ENCODE peak calls at places on chromosomes 16 and 17, in five cellular contexts. U, P, M, A and C are unnamed samples.

GRCh38 chr17:51767287-51767686 is 391.2 kb downstream of the CA10 start:
- DNase-seq in M (no peak), P (no peak), U (no peak), A (no peak), C (no peak)

GRCh38 chr17:65588194-65588808 is 26.9 kb upstream of the AXIN2 start:
- DNase-seq in U (no peak), P (no peak), M (no peak), A (peak), C (no peak)

GRCh38 chr16:1441391-1441829 is 2.9 kb downstream of the CCDC154 start:
- DNase-seq in M (no peak), U (no peak), P (no peak), A (no peak), C (no peak)

GRCh38 chr17:19311016-19311415 is 51.5 kb downstream of the B9D1 start:
- DNase-seq in M (no peak), P (no peak), U (no peak), A (no peak), C (no peak)

GRCh38 chr17:59292174-59292523 is 39.3 kb upstream of the YPEL2 start:
- DNase-seq in M (no peak), U (no peak), P (no peak), A (no peak), C (no peak)

GRCh38 chr17:74442670-74443515 is 11.0 kb downstream of the GPRC5C start:
- DNase-seq in U (peak), M (no peak), A (peak), P (peak), C (no peak)

GRCh38 chr17:77501101-77501566 is 360.4 kb downstream of the SEC14L1 start:
- DNase-seq in P (peak), M (no peak), U (no peak), A (peak), C (no peak)

GRCh38 chr17:74599531-74599939 is 7.5 kb upstream of the CD300LD start:
- DNase-seq in U (no peak), A (no peak), P (no peak), M (no peak), C (no peak)

GRCh38 chr17:18309202-18309601 is 5.6 kb downstream of the TOP3A start:
- DNase-seq in M (no peak), P (no peak), A (no peak), U (no peak), C (no peak)

GRCh38 chr17:82297804-82298537 is 19.4 kb downstream of the CD7 start:
- DNase-seq in A (peak), U (peak), P (no peak), M (no peak), C (peak)
- TF ChIP-seq CTCF in A (no peak), U (no peak), P (no peak), M (no peak), C (no peak)

DNA sequence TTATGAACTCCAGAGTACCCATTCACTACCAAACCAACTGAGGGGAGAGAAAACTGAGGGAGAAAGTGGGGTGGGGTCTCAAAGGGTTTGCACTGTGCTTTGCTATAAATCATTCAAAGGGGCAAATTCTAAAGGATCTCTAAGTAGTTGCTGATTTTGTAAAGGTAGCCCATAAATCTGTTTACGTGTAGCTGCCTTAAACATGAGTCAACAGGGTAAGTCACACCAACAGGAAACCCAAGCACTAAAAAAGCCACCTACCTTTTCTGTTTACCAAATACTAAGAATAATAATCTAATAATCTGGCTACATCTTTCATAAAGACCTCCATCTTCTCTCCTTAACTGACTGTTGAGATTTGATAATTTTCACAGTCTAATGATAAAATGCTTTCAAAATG is 8.4 kb upstream of the HSBP1 start:
- DNase-seq in U (no peak), A (no peak), P (no peak), M (no peak), C (no peak)
- TF ChIP-seq CTCF in U (no peak), A (no peak), P (no peak), M (no peak), C (no peak)

GRCh38 chr17:63440127-63440769 is 5.9 kb downstream of the CYB561 start:
- DNase-seq in P (no peak), U (no peak), A (peak), M (no peak), C (peak)
- TF ChIP-seq CTCF in P (no peak), U (no peak), A (no peak), M (no peak), C (no peak)

GRCh38 chr16:62256406-62256805 is 220.2 kb upstream of the CDH8 start:
- DNase-seq in U (no peak), P (peak), M (no peak), A (no peak), C (no peak)
- TF ChIP-seq CTCF in U (no peak), P (peak), M (peak), A (no peak), C (no peak)

GRCh38 chr16:7511549-7512260 is 179.1 kb downstream of the RBFOX1 start:
- DNase-seq in P (no peak), M (no peak), A (no peak), U (no peak), C (no peak)

GRCh38 chr16:7515543-7515942 is 182.9 kb downstream of the RBFOX1 start:
- DNase-seq in U (no peak), P (no peak), A (no peak), M (no peak), C (no peak)

GRCh38 chr16:7512503-7512902 is 179.9 kb downstream of the RBFOX1 start:
- DNase-seq in M (no peak), U (no peak), A (no peak), P (no peak), C (no peak)

GRCh38 chr16:7509919-7510705 is 177.5 kb downstream of the RBFOX1 start:
- DNase-seq in U (no peak), P (no peak), M (no peak), A (no peak), C (no peak)

DNA sequence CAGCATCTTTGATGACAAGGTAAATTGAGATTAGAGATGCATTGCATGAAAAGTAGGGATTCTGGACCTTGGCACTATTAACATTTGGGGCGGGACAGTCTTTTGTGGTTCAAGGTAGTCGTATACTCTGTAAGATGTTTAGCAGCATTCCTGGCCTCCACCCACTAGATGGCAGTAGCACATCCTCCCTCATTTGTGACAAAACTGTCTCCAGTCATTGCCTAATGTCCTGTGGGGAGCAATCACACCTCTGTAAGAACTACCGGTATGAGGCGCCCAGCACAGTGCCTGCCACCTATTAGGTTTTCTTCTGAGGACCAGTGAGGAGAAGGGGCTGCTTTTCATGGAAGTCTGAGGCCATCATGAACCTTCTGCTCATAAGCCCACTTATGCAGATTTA is 180.8 kb downstream of the RBFOX1 start:
- DNase-seq in A (no peak), P (no peak), M (no peak), U (no peak), C (no peak)
- TF ChIP-seq CTCF in A (no peak), P (peak), M (peak), U (no peak), C (no peak)

DNA sequence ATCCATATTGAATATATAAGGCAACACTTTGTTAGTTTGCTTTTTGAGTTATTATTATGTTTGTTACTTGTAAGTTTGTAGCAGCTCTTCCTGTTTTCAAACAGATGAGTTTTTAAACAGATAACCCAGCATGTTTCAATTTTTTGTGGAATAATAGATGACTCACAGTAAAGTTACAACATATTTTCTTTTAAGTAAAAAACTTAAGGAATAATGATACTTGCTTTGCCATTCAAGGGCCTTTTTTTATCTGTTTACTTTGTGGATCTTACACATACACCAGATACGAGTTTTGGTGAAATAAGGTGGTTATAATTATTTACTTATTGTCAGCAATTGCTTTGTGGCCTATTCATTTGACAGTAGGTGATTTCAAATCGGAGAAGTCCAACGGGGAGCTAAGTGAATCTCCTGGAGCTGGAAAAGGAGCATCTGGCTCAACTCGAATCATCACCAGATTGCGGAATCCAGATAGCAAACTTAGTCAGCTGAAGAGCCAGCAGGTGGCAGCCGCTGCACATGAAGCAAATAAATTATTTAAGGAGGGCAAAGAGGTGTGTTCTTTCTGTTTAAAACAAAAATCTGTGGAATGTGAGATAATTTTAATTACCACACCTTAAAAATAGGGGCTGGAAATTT is 66.3 kb downstream of the BPTF start:
- DNase-seq in M (no peak), P (peak), A (peak), U (no peak), C (no peak)
- TF ChIP-seq CTCF in M (peak), P (no peak), A (peak), U (no peak), C (no peak)

GRCh38 chr16:51629602-51630001 is 478.5 kb upstream of the SALL1 start:
- DNase-seq in P (no peak), M (no peak), U (no peak), A (no peak), C (no peak)

GRCh38 chr16:51624083-51624775 is 473.2 kb upstream of the SALL1 start:
- DNase-seq in A (no peak), U (no peak), M (no peak), P (no peak), C (no peak)

DNA sequence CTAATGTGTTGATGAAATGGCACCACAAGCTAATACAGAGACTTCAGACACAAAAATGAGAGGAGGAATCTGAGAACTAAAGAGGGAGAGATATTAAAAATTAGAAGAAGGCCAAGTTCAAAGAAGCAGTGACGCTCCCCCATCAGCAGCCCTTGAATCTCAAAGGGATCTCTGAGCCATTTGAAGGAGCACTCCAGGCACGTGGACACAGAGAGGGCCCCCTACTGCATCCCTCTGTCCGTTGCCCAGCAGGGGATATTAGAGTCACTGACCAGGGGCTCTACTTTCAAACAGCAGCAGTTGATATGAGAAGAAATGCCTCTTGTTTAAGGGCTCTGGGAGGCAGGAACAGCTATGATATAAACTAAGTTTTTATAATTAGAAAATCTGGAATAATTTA is 479.0 kb upstream of the SALL1 start:
- DNase-seq in U (no peak), P (no peak), A (no peak), M (no peak), C (no peak)
- TF ChIP-seq CTCF in U (no peak), P (no peak), A (no peak), M (no peak), C (no peak)

GRCh38 chr16:19218581-19218980 is 50.5 kb downstream of the SYT17 start:
- DNase-seq in A (no peak), U (no peak), P (no peak), M (no peak), C (no peak)

GRCh38 chr16:19219836-19220235 is 51.8 kb downstream of the SYT17 start:
- DNase-seq in U (no peak), A (no peak), M (no peak), P (no peak), C (no peak)

GRCh38 chr16:19227643-19228042 is 57.9 kb upstream of the CLEC19A start:
- DNase-seq in U (no peak), P (peak), M (no peak), A (no peak), C (no peak)

GRCh38 chr16:19228057-19228456 is 57.5 kb upstream of the CLEC19A start:
- DNase-seq in M (no peak), P (no peak), A (no peak), U (no peak), C (no peak)

DNA sequence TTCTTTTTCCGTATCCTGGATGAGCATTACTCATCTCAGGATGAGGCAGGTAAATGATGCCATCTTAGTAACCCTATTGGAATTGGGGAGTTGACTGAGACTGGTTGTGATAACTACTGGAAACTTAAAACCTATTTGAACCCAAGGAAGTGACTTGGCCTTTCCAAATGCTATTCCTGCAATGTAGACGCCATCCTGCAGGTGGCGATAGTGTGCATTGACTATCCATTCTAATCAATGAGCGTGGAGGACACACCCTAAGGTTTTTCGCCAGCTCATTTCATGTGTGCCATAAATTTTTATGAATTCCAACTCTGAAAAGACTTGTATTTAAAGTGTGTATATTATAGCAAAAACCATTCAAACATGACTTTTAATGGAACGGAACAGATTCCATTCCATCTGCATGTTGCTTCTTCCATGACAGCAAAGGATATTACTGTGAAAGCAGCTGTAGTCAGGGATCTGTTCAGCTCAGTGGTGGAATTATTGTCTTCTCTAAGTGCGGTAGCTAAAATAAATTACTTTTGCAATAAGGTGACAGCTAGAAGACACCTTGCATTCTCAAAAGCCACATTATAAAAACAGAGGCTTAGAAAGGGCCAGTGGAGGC is 55.3 kb downstream of the SYT17 start:
- DNase-seq in M (peak), A (peak), P (peak), U (peak), C (no peak)
- TF ChIP-seq CTCF in M (peak), A (peak), P (peak), U (peak), C (no peak)

DNA sequence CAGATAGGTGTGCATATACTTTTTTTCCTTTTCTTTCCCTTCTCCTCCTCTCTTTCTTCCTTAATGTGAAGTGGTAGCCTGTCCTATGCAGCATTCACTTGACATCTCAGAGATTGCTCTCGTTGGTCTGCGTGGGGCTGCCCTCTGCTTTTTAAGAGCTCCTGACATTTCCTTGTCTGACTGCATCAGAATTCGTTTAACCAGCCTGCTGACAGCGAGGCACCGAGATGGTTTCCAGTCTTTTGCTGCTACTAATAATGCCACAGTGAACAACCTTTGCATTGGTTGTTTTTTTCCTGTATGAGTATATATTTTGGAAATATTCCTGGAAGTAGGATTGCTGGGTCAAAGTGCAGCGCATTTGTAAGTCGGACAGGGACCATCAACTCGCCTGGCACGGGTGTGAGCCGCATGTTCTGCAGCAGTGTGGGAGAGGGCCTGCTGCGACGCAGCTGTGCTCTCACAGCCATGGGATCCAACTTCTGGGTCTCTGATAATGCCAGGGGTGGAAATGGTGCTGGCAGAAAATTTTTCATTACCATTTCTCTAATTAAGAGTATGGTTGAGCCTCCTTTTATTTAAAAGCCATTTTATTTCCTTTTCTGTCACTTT is 154.3 kb downstream of the SNX29 start:
- DNase-seq in U (no peak), A (no peak), P (no peak), M (no peak), C (no peak)
- TF ChIP-seq CTCF in U (no peak), A (no peak), P (no peak), M (no peak), C (no peak)

GRCh38 chr16:88628512-88628974 is 9.8 kb upstream of the IL17C start:
- DNase-seq in U (no peak), M (peak), P (peak), A (no peak), C (no peak)
- TF ChIP-seq CTCF in U (peak), M (peak), P (peak), A (peak), C (peak)